ENCODE peak calls at places on chromosomes 3 and 15, in six cellular contexts. W is fibroblast of villous mesenchyme, R is fibroblast of pulmonary artery, G is tibial nerve, M is mucosa of descending colon, H is heart left ventricle. Q is an unnamed sample.

GRCh38 chr3:149767720-149768119 is 15.4 kb upstream of the COMMD2 start:
- DNase-seq in G (no peak), M (no peak), R (no peak), H (no peak), W (no peak), Q (no peak)

GRCh38 chr3:57556459-57557087 is 499 bp downstream of the PDE12 start:
- DNase-seq in W (peak), M (peak), H (no peak), G (no peak), R (peak), Q (no peak)

GRCh38 chr3:42663581-42664442 is 10.3 kb downstream of the ZBTB47 start:
- DNase-seq in G (no peak), R (no peak), W (no peak), H (peak), M (no peak), Q (no peak)

GRCh38 chr3:194439915-194440550 is 41.0 kb upstream of the GP5 start:
- DNase-seq in H (no peak), M (no peak), W (peak), R (no peak), G (no peak), Q (no peak)

GRCh38 chr3:163391407-163392181 is 1686.7 kb downstream of the SI start:
- DNase-seq in H (no peak), W (no peak), M (no peak), R (no peak), G (no peak), Q (no peak)

GRCh38 chr3:125357032-125357658 is 18.0 kb downstream of the ZNF148 start:
- DNase-seq in H (peak), G (no peak), R (no peak), M (peak), W (peak), Q (peak)

GRCh38 chr3:127680790-127681189 is 8.0 kb downstream of the ABTB1 start:
- DNase-seq in M (no peak), W (no peak), R (no peak), H (no peak), G (peak), Q (no peak)

GRCh38 chr15:73923488-73924164 is 2.6 kb upstream of the LOXL1 start:
- DNase-seq in G (no peak), R (no peak), W (no peak), M (no peak), H (no peak), Q (no peak)

GRCh38 chr3:7915356-7915755 is 586.3 kb upstream of the LMCD1 start:
- DNase-seq in M (no peak), W (no peak), H (no peak), G (no peak), R (no peak), Q (no peak)

GRCh38 chr3:12638105-12638504 is 25.8 kb downstream of the RAF1 start:
- DNase-seq in M (no peak), H (no peak), G (no peak), R (peak), W (peak), Q (no peak)

GRCh38 chr3:45792516-45793172 is 3.7 kb downstream of the SLC6A20 start:
- DNase-seq in G (no peak), M (no peak), W (no peak), H (no peak), R (no peak), Q (no peak)

GRCh38 chr3:98877132-98877531 is 24.4 kb downstream of the DCBLD2 start:
- DNase-seq in R (no peak), M (no peak), H (no peak), G (no peak), W (no peak), Q (no peak)

GRCh38 chr3:45922039-45922326 is 21.3 kb upstream of the CXCR6 start:
- DNase-seq in W (no peak), H (no peak), M (no peak), G (no peak), R (no peak), Q (no peak)

GRCh38 chr3:128698211-128699011 is 27.6 kb upstream of the RAB7A start:
- DNase-seq in G (no peak), R (peak), M (peak), H (peak), W (peak), Q (no peak)

GRCh38 chr15:57540736-57541135 is 51.0 kb upstream of the MYZAP start:
- DNase-seq in W (no peak), H (no peak), G (no peak), R (no peak), M (no peak), Q (no peak)
- H3K4me3 ChIP-seq in W (no peak), H (no peak), G (no peak), R (no peak), M (no peak), Q (no peak)

DNA sequence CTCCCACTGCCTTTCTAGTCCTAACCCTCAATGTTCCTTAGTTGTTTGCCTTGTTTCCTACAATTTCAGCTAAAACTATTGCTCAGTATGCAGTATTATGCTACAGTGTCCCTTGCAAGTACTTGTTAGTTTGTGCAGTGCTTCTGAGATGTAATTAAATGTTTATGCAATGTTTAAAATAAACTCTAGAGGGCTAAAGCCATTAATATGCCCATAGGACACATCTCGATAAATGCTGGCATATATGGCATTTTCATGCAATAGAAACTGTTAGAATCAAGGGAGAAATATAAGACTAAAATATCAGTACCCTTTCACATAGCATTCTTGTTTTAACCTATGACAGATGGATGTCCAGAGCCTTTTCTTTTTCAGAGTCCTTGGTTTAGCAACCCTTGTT is 59.8 kb upstream of the ACKR4 start:
- DNase-seq in W (no peak), G (no peak), R (no peak), M (no peak), H (no peak), Q (no peak)
- TF ChIP-seq CTCF in W (no peak), G (no peak), R (no peak), M (no peak), H (no peak), Q (no peak)

GRCh38 chr15:75666823-75667501 is 19.2 kb downstream of the SNX33 start:
- DNase-seq in M (peak), R (peak), H (peak), W (peak), G (no peak), Q (no peak)
- H3K4me3 ChIP-seq in M (no peak), R (no peak), H (no peak), W (no peak), G (no peak), Q (no peak)

DNA sequence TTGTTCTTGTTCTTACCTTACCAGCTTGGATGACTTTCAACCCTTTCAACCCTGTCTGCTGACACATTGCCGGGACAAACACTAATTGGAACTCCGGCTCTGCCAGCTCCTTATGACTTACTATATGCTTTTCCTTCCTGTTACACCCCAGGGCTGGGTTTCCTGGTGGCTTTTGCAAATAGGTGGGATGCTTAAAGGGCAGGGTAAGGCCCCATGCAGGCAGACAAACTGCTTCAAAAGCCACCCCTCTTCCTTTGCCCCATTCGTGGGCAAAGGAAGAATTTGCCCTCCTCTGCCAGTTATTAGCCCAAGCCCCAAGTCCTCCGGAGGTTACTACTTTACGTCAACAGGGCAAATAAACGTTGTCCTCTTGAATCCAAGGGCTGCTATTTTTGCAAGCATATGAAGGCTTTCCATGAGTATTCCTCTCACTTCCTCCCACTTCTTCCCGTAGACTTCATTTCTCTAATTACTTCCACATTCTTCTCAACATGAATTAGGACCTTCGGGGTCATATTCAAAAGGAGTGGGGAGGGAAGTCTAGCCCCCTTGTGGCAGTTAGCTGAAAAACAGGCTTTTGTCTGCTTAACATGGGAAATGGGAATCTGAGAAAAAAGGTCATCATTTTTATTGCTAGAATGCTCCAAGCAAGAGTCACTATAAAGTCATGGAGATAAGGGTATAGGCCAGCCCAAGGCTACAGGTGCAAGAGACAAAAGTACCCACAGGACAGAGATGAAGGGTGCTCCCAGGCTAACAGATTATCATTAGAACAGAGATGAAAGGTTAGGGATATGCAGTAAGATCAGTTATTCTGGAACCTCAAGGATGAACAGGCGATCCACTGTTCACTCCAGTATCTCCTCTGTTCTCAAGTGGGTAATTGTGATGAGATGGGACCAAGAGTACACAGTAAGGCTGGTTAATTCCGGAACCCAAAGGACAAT is 56.3 kb upstream of the FSTL1 start:
- DNase-seq in G (peak), R (peak), W (peak), M (peak), H (peak), Q (peak)
- TF ChIP-seq CTCF in G (peak), R (peak), W (peak), M (no peak), H (peak), Q (peak)

Q was measured in BE2C.